ENCODE peak calls at places on chromosome 1, in five cellular contexts. A is cardiac muscle cell, I is A172, C is NCI-H1092 treated with DMSO at 0.1 percent for 48 hours, K is SJSA1. N is an unnamed sample.

GRCh38 chr1:153371231-153371630 is 4.2 kb downstream of the S100A12 start:
- DNase-seq in A (no peak), I (no peak), C (no peak), K (no peak), N (no peak)

GRCh38 chr1:9500756-9501754 is 38.2 kb upstream of the SLC25A33 start:
- DNase-seq in A (no peak), I (no peak), C (no peak), K (no peak), N (no peak)

GRCh38 chr1:183432548-183432875 is 14.3 kb upstream of the NMNAT2 start:
- DNase-seq in A (no peak), I (peak; percentile 51), C (no peak), K (no peak), N (no peak)

GRCh38 chr1:202710070-202711025 is at the start of gene SYT2:
- DNase-seq in A (peak; percentile 42), I (no peak), C (peak; percentile 69), K (peak; percentile 42), N (no peak)

GRCh38 chr1:24351918-24352637 is 32.9 kb downstream of the GRHL3 start:
- DNase-seq in A (no peak), I (peak; percentile 47), C (no peak), K (peak; percentile 78), N (peak; percentile 36)

GRCh38 chr1:10635385-10635896 is 160.7 kb downstream of the PEX14 start:
- DNase-seq in A (peak; percentile 16), I (peak; percentile 8), C (peak; percentile 66), K (no peak), N (no peak)

GRCh38 chr1:2962541-2962940 is 58.7 kb upstream of the ACTRT2 start:
- DNase-seq in A (no peak), I (no peak), C (no peak), K (no peak), N (no peak)

GRCh38 chr1:109298666-109299086 is 8.1 kb downstream of the MYBPHL start:
- DNase-seq in A (peak; percentile 52), I (peak; percentile 66), C (no peak), K (no peak), N (no peak)

GRCh38 chr1:219527994-219528393 is 84.9 kb downstream of the ZC3H11B start:
- DNase-seq in A (no peak), I (no peak), C (no peak), K (no peak), N (no peak)

N was measured in NCI-H460.